ENCODE peak calls at places on chromosomes 2 and 18, in nine cellular contexts. H, E, B, R, G, J, Q, F and U are unnamed samples. For H3K4me1, the result is how much of the 10 kb centered on the place peaks cover.

GRCh38 chr18:77208969-77209368 is 40.7 kb upstream of the GALR1 start:
- DNase-seq in H (no peak), R (no peak), Q (peak), B (no peak), G (no peak), F (peak), J (no peak), E (no peak), U (peak)

GRCh38 chr2:98572676-98573075 is 35.6 kb downstream of the COA5 start:
- DNase-seq in B (no peak), R (no peak), E (no peak), Q (no peak), J (no peak), F (no peak), G (no peak), H (no peak), U (no peak)

GRCh38 chr2:85506768-85507181 is 32.2 kb upstream of the MAT2A start:
- DNase-seq in G (no peak), H (no peak), R (no peak), J (no peak), F (no peak), B (no peak), E (no peak), Q (no peak), U (no peak)

GRCh38 chr2:167134381-167135072 is 246.2 kb downstream of the XIRP2 start:
- DNase-seq in B (no peak), G (peak), Q (peak), R (no peak), F (no peak), J (no peak), E (peak), H (no peak), U (no peak)

GRCh38 chr2:67970542-67970941 is 92.3 kb downstream of the C1D start:
- DNase-seq in R (no peak), E (no peak), H (no peak), Q (no peak), J (no peak), G (no peak), B (no peak), F (no peak), U (no peak)

GRCh38 chr2:235669269-235669831 is 175.5 kb downstream of the AGAP1 start:
- DNase-seq in H (peak), F (peak), G (peak), Q (peak), B (peak), J (peak), R (peak), E (no peak), U (peak)

GRCh38 chr2:17104454-17104853 is 413.8 kb downstream of the RAD51AP2 start:
- DNase-seq in F (no peak), Q (no peak), E (no peak), H (no peak), B (no peak), R (no peak), G (no peak), J (no peak), U (no peak)

GRCh38 chr18:32753656-32754221 is 19.1 kb downstream of the KLHL14 start:
- DNase-seq in E (no peak), J (no peak), F (no peak), G (no peak), Q (no peak), H (no peak), R (no peak), B (no peak), U (no peak)

GRCh38 chr2:8515864-8516533 is 165.9 kb upstream of the ID2 start:
- DNase-seq in E (no peak), J (no peak), Q (no peak), F (no peak), R (no peak), G (no peak), B (no peak), H (no peak), U (peak)

GRCh38 chr2:19835818-19836281 is 65.9 kb downstream of the TTC32 start:
- DNase-seq in F (no peak), G (no peak), H (no peak), E (no peak), B (no peak), Q (no peak), J (no peak), R (no peak), U (no peak)

GRCh38 chr2:160406591-160407392 is 86.8 kb downstream of the RBMS1 start:
- DNase-seq in J (no peak), F (peak), R (peak), Q (peak), B (peak), H (peak), G (peak), E (no peak), U (peak)
- TF ChIP-seq POLR2AphosphoS5 in J (no peak), F (no peak), R (peak), Q (peak), B (no peak), H (no peak), G (no peak), E (no peak), U (peak)

DNA sequence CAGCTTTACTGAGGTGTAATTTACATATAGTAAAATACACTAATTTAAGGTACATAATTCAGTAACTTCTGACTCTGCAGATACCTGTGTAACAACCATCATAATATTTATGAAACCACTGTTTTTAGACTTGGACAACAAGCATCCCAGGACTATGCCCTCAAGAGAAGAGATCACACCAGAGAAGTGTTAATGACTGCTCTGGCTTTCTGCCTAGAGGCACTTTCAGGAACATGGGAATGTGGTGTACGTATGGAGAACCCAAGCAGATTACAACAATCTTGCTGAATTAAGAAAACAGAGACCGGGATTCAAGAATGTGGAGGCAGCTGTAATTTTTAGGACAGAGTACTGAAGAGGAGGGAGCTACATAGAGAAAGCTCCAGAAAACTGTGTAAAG is 475.2 kb downstream of the LPIN1 start:
- DNase-seq in R (no peak), J (no peak), Q (no peak), H (no peak), G (no peak), E (no peak), B (no peak), F (no peak), U (no peak)
- H3K4me1 ChIP-seq in R (under half), J (under half), Q (under half), H (under half), G (under half), E (under half), B (under half), F (under half), U (under half)

GRCh38 chr18:79733996-79734770 is 54.6 kb downstream of the CTDP1 start:
- DNase-seq in E (no peak), R (no peak), H (no peak), Q (no peak), J (no peak), F (no peak), G (no peak), B (no peak), U (no peak)
- TF ChIP-seq POLR2AphosphoS5 in E (no peak), R (no peak), H (no peak), Q (no peak), J (no peak), F (no peak), G (no peak), B (no peak), U (no peak)

GRCh38 chr2:45723857-45724256 is 72.4 kb downstream of the PRKCE start:
- DNase-seq in B (no peak), G (no peak), F (no peak), R (no peak), E (no peak), J (no peak), H (no peak), Q (no peak), U (peak)

GRCh38 chr2:45720210-45720609 is 68.7 kb downstream of the PRKCE start:
- DNase-seq in G (no peak), H (peak), E (no peak), Q (no peak), B (no peak), R (no peak), J (no peak), F (no peak), U (no peak)

GRCh38 chr2:45722477-45722876 is 71.0 kb downstream of the PRKCE start:
- DNase-seq in H (no peak), Q (no peak), G (no peak), B (no peak), R (no peak), F (peak), E (no peak), J (no peak), U (no peak)

GRCh38 chr2:45721150-45721549 is 69.7 kb downstream of the PRKCE start:
- DNase-seq in F (no peak), H (no peak), B (no peak), J (no peak), R (no peak), Q (no peak), G (peak), E (no peak), U (no peak)

GRCh38 chr2:45724329-45724728 is 72.9 kb downstream of the PRKCE start:
- DNase-seq in Q (no peak), F (no peak), E (no peak), R (no peak), H (no peak), G (no peak), J (no peak), B (no peak), U (no peak)
- H3K4me1 ChIP-seq in Q (under half), F (under half), E (under half), R (under half), H (under half), G (under half), J (under half), B (under half), U (under half)

DNA sequence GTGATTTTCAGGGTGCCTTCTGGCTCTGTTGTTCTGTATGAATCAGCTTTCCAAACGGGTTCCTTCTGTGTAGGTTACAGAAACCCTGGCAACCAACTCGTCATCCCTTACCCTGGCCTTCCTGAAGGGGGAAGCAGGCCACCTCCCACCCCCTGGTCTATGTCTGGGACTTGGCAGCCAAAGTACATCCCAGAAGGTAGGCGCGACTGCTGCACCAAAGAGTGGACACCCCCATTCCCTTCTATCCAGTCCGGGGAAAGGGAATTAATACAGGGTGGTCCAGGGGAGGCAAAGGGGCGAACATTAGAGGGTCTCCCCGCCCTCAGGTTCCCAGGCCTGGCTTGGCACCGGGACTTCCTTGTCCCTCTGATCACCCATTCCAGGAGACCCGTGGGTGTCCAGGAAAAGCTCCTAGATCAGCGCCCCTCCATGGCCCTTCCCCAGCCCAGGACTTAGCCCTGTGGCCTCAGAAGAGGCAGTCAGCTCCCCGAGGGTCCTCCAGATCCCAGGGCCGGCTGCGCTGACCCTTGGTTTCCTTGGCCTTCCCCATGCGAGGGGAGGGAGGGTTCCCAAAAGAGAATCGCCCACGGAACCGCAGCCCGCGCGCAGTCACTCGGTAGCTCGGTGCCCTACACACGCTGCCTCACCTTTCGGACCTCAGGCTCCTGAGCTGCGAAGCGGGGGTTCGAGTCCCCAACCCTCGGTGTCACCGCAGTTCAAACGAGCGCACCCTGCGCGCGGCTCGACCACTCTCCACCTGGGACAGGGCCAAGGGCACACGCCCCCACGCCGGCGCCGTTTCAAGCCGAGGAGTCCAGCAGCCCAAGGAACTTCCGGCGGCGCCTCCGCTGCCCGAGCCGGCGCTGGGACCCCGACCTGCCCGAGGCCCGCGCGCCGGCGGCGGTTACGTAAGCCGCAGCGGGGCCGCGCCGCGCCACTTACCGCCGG is at the start of gene PER2:
- DNase-seq in B (peak), H (peak), R (peak), E (no peak), F (peak), J (no peak), G (peak), Q (peak), U (peak)
- TF ChIP-seq POLR2AphosphoS5 in B (no peak), H (no peak), R (no peak), E (no peak), F (no peak), J (no peak), G (no peak), Q (no peak), U (peak)

DNA sequence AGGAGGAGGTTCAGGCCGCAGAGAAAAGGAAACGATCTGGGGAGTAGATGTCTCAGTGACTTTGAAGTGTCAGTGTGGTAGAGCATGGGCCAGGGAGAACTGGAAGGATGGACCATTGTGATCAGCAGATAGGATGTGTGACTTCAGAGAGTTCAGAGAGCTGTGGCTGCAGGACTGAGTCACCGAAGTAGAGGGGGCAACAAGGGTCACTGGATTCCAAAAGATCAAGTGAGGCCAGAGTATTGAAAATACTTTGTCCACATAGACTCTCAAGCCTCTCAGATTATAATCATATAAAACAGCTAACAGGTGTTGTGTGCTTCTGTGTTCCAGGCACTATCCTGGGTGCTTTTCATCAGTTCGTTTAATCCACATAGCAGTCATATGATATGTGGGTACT is 99.4 kb downstream of the CRIM1 start:
- DNase-seq in J (no peak), E (no peak), B (no peak), F (no peak), R (no peak), G (no peak), H (no peak), Q (no peak), U (no peak)
- H3K4me1 ChIP-seq in J (under half), E (half or more), B (under half), F (half or more), R (under half), G (half or more), H (half or more), Q (half or more), U (under half)

GRCh38 chr18:2948038-2948437 is 64.9 kb downstream of the LPIN2 start:
- DNase-seq in G (peak), R (peak), H (peak), F (no peak), B (peak), E (no peak), Q (peak), J (no peak), U (no peak)
- TF ChIP-seq POLR2AphosphoS5 in G (no peak), R (no peak), H (no peak), F (no peak), B (no peak), E (no peak), Q (no peak), J (no peak), U (no peak)

GRCh38 chr2:66525609-66526008 is 90.7 kb downstream of the MEIS1 start:
- DNase-seq in F (no peak), E (no peak), B (no peak), Q (no peak), G (no peak), J (no peak), H (no peak), R (no peak), U (no peak)

GRCh38 chr2:66526171-66526570 is 91.2 kb downstream of the MEIS1 start:
- DNase-seq in G (no peak), F (no peak), E (no peak), J (no peak), R (no peak), Q (no peak), H (no peak), B (peak), U (no peak)

GRCh38 chr2:66531156-66531555 is 96.2 kb downstream of the MEIS1 start:
- DNase-seq in E (no peak), B (no peak), R (no peak), F (no peak), G (peak), J (no peak), H (no peak), Q (no peak), U (no peak)

GRCh38 chr2:66532972-66533868 is 98.3 kb downstream of the MEIS1 start:
- DNase-seq in R (no peak), E (no peak), J (no peak), F (no peak), G (no peak), B (no peak), Q (no peak), H (no peak), U (no peak)

GRCh38 chr2:66528974-66529724 is 94.2 kb downstream of the MEIS1 start:
- DNase-seq in B (no peak), E (no peak), R (no peak), F (no peak), H (no peak), G (peak), J (no peak), Q (no peak), U (no peak)
- H3K4me1 ChIP-seq in B (under half), E (under half), R (under half), F (under half), H (under half), G (under half), J (under half), Q (under half), U (under half)

GRCh38 chr2:217127744-217128143 is 267.9 kb upstream of the TNP1 start:
- DNase-seq in R (no peak), J (no peak), G (no peak), E (no peak), B (peak), H (no peak), Q (no peak), F (no peak), U (no peak)
- TF ChIP-seq POLR2AphosphoS5 in R (no peak), J (no peak), G (no peak), E (no peak), B (no peak), H (no peak), Q (no peak), F (no peak), U (no peak)